ENCODE peak calls at places on chromosome 7, in eight cellular contexts. One of them, this sample, is unnamed.

GRCh38 chr7:146902728-146903127 is 786.1 kb downstream of the CNTNAP2 start:
- DNase-seq in psoas muscle: no peak
- DNase-seq in right lobe of liver: no peak
- DNase-seq in mammary epithelial cell: no peak
- DNase-seq in CD4-positive, alpha-beta memory T cell: no peak
- DNase-seq in K562: no peak
- DNase-seq in hepatocyte: no peak
- DNase-seq in endothelial cell of umbilical vein: no peak
- DNase-seq in this sample: no peak

GRCh38 chr7:4790078-4790465 is 14.6 kb downstream of the AP5Z1 start:
- DNase-seq in hepatocyte: no peak
- DNase-seq in CD4-positive, alpha-beta memory T cell: no peak
- DNase-seq in endothelial cell of umbilical vein: no peak
- DNase-seq in psoas muscle: peak; percentile 39
- DNase-seq in right lobe of liver: no peak
- DNase-seq in K562: no peak
- DNase-seq in mammary epithelial cell: no peak
- DNase-seq in this sample: no peak

GRCh38 chr7:94303736-94304135 is 91.0 kb upstream of the COL1A2 start:
- DNase-seq in CD4-positive, alpha-beta memory T cell: no peak
- DNase-seq in psoas muscle: no peak
- DNase-seq in right lobe of liver: no peak
- DNase-seq in hepatocyte: peak; percentile 79
- DNase-seq in mammary epithelial cell: no peak
- DNase-seq in K562: peak; percentile 20
- DNase-seq in endothelial cell of umbilical vein: peak; percentile 55
- DNase-seq in this sample: peak; percentile 2

GRCh38 chr7:92644406-92645113 is 54.4 kb upstream of the FAM133B start:
- DNase-seq in psoas muscle: peak; percentile 51
- DNase-seq in right lobe of liver: no peak
- DNase-seq in hepatocyte: no peak
- DNase-seq in CD4-positive, alpha-beta memory T cell: no peak
- DNase-seq in mammary epithelial cell: peak; percentile 30
- DNase-seq in endothelial cell of umbilical vein: peak; percentile 21
- DNase-seq in K562: no peak
- DNase-seq in this sample: no peak

GRCh38 chr7:133633055-133633454 is 380.2 kb downstream of the EXOC4 start:
- DNase-seq in CD4-positive, alpha-beta memory T cell: no peak
- DNase-seq in hepatocyte: no peak
- DNase-seq in K562: no peak
- DNase-seq in right lobe of liver: no peak
- DNase-seq in mammary epithelial cell: peak; percentile 88
- DNase-seq in psoas muscle: no peak
- DNase-seq in endothelial cell of umbilical vein: peak; percentile 23
- DNase-seq in this sample: no peak

GRCh38 chr7:131948434-131949053 is 392.1 kb upstream of the PODXL start:
- DNase-seq in K562: no peak
- DNase-seq in CD4-positive, alpha-beta memory T cell: no peak
- DNase-seq in right lobe of liver: no peak
- DNase-seq in endothelial cell of umbilical vein: peak; percentile 11
- DNase-seq in hepatocyte: peak; percentile 50
- DNase-seq in psoas muscle: no peak
- DNase-seq in mammary epithelial cell: no peak
- DNase-seq in this sample: peak; percentile 47

GRCh38 chr7:36670585-36671431 is 53.5 kb downstream of the AOAH start:
- DNase-seq in right lobe of liver: peak; percentile 35
- DNase-seq in K562: peak; percentile 80
- DNase-seq in CD4-positive, alpha-beta memory T cell: peak; percentile 70
- DNase-seq in psoas muscle: peak; percentile 56
- DNase-seq in hepatocyte: peak; percentile 76
- DNase-seq in mammary epithelial cell: peak; percentile 76
- DNase-seq in endothelial cell of umbilical vein: peak; percentile 69
- DNase-seq in this sample: peak; percentile 25

GRCh38 chr7:93890464-93891068 is at the start of gene TFPI2:
- DNase-seq in endothelial cell of umbilical vein: peak; percentile 62
- DNase-seq in hepatocyte: peak; percentile 67
- DNase-seq in mammary epithelial cell: peak; percentile 93
- DNase-seq in CD4-positive, alpha-beta memory T cell: no peak
- DNase-seq in K562: peak; percentile 23
- DNase-seq in psoas muscle: no peak
- DNase-seq in right lobe of liver: peak; percentile 60
- DNase-seq in this sample: peak; percentile 60

GRCh38 chr7:111424768-111425167 is 137.5 kb downstream of the IMMP2L start:
- DNase-seq in K562: no peak
- DNase-seq in hepatocyte: peak; percentile 16
- DNase-seq in CD4-positive, alpha-beta memory T cell: no peak
- DNase-seq in endothelial cell of umbilical vein: peak; percentile 46
- DNase-seq in psoas muscle: no peak
- DNase-seq in right lobe of liver: no peak
- DNase-seq in mammary epithelial cell: peak; percentile 8
- DNase-seq in this sample: no peak

GRCh38 chr7:130419652-130420051 is 21.2 kb downstream of the CEP41 start:
- DNase-seq in CD4-positive, alpha-beta memory T cell: no peak
- DNase-seq in psoas muscle: no peak
- DNase-seq in right lobe of liver: no peak
- DNase-seq in hepatocyte: peak; percentile 39
- DNase-seq in K562: no peak
- DNase-seq in mammary epithelial cell: peak; percentile 44
- DNase-seq in endothelial cell of umbilical vein: no peak
- DNase-seq in this sample: no peak

GRCh38 chr7:91098566-91098965 is 165.7 kb upstream of the FZD1 start:
- DNase-seq in K562: no peak
- DNase-seq in hepatocyte: no peak
- DNase-seq in endothelial cell of umbilical vein: no peak
- DNase-seq in mammary epithelial cell: no peak
- DNase-seq in psoas muscle: no peak
- DNase-seq in right lobe of liver: no peak
- DNase-seq in CD4-positive, alpha-beta memory T cell: no peak
- DNase-seq in this sample: no peak

GRCh38 chr7:141333459-141333858 is 217.8 kb upstream of the AGK start:
- DNase-seq in right lobe of liver: no peak
- DNase-seq in endothelial cell of umbilical vein: no peak
- DNase-seq in psoas muscle: no peak
- DNase-seq in hepatocyte: peak; percentile 29
- DNase-seq in mammary epithelial cell: no peak
- DNase-seq in CD4-positive, alpha-beta memory T cell: no peak
- DNase-seq in K562: peak; percentile 28
- DNase-seq in this sample: peak; percentile 2

GRCh38 chr7:47371733-47372368 is 210.1 kb downstream of the TNS3 start:
- DNase-seq in endothelial cell of umbilical vein: peak; percentile 32
- DNase-seq in psoas muscle: peak; percentile 73
- DNase-seq in CD4-positive, alpha-beta memory T cell: no peak
- DNase-seq in K562: peak; percentile 75
- DNase-seq in right lobe of liver: peak; percentile 89
- DNase-seq in hepatocyte: peak; percentile 69
- DNase-seq in mammary epithelial cell: peak; percentile 75
- DNase-seq in this sample: peak; percentile 27

GRCh38 chr7:144454256-144455039 is 51.0 kb upstream of the NOBOX start:
- DNase-seq in psoas muscle: no peak
- DNase-seq in right lobe of liver: no peak
- DNase-seq in CD4-positive, alpha-beta memory T cell: no peak
- DNase-seq in K562: no peak
- DNase-seq in mammary epithelial cell: no peak
- DNase-seq in endothelial cell of umbilical vein: peak; percentile 29
- DNase-seq in hepatocyte: no peak
- DNase-seq in this sample: no peak

GRCh38 chr7:56009695-56010094 is 41.5 kb downstream of the PSPH start:
- DNase-seq in K562: no peak
- DNase-seq in CD4-positive, alpha-beta memory T cell: no peak
- DNase-seq in mammary epithelial cell: peak; percentile 95
- DNase-seq in endothelial cell of umbilical vein: no peak
- DNase-seq in psoas muscle: no peak
- DNase-seq in hepatocyte: no peak
- DNase-seq in right lobe of liver: peak; percentile 54
- DNase-seq in this sample: peak; percentile 31

GRCh38 chr7:3916146-3916545 is 615.1 kb downstream of the SDK1 start:
- DNase-seq in CD4-positive, alpha-beta memory T cell: no peak
- DNase-seq in endothelial cell of umbilical vein: peak; percentile 76
- DNase-seq in K562: no peak
- DNase-seq in psoas muscle: no peak
- DNase-seq in mammary epithelial cell: peak; percentile 62
- DNase-seq in right lobe of liver: no peak
- DNase-seq in hepatocyte: no peak
- DNase-seq in this sample: no peak

GRCh38 chr7:130988443-130988842 is 254.4 kb upstream of the KLF14 start:
- DNase-seq in K562: no peak
- DNase-seq in CD4-positive, alpha-beta memory T cell: peak; percentile 77
- DNase-seq in mammary epithelial cell: no peak
- DNase-seq in endothelial cell of umbilical vein: no peak
- DNase-seq in psoas muscle: no peak
- DNase-seq in hepatocyte: no peak
- DNase-seq in right lobe of liver: no peak
- DNase-seq in this sample: no peak

GRCh38 chr7:46934198-46934825 is 647.6 kb downstream of the TNS3 start:
- DNase-seq in mammary epithelial cell: peak; percentile 20
- DNase-seq in hepatocyte: no peak
- DNase-seq in K562: no peak
- DNase-seq in right lobe of liver: no peak
- DNase-seq in CD4-positive, alpha-beta memory T cell: no peak
- DNase-seq in endothelial cell of umbilical vein: no peak
- DNase-seq in psoas muscle: no peak
- DNase-seq in this sample: no peak

GRCh38 chr7:82605247-82605864 is 161.8 kb upstream of the CACNA2D1 start:
- DNase-seq in CD4-positive, alpha-beta memory T cell: no peak
- DNase-seq in hepatocyte: peak; percentile 60
- DNase-seq in psoas muscle: no peak
- DNase-seq in right lobe of liver: no peak
- DNase-seq in K562: peak; percentile 47
- DNase-seq in mammary epithelial cell: peak; percentile 16
- DNase-seq in endothelial cell of umbilical vein: peak; percentile 62
- DNase-seq in this sample: no peak

GRCh38 chr7:8133955-8134733 is 127.8 kb downstream of the ICA1 start:
- DNase-seq in psoas muscle: no peak
- DNase-seq in hepatocyte: no peak
- DNase-seq in right lobe of liver: no peak
- DNase-seq in mammary epithelial cell: peak; percentile 22
- DNase-seq in endothelial cell of umbilical vein: no peak
- DNase-seq in K562: peak; percentile 22
- DNase-seq in CD4-positive, alpha-beta memory T cell: peak; percentile 48
- DNase-seq in this sample: no peak

GRCh38 chr7:131600578-131600977 is 44.1 kb upstream of the PODXL start:
- DNase-seq in CD4-positive, alpha-beta memory T cell: no peak
- DNase-seq in mammary epithelial cell: no peak
- DNase-seq in endothelial cell of umbilical vein: peak; percentile 49
- DNase-seq in psoas muscle: no peak
- DNase-seq in right lobe of liver: no peak
- DNase-seq in K562: no peak
- DNase-seq in hepatocyte: no peak
- DNase-seq in this sample: no peak

GRCh38 chr7:48074231-48074654 is 14.8 kb upstream of the UPP1 start:
- DNase-seq in mammary epithelial cell: peak; percentile 51
- DNase-seq in right lobe of liver: no peak
- DNase-seq in psoas muscle: no peak
- DNase-seq in endothelial cell of umbilical vein: no peak
- DNase-seq in hepatocyte: no peak
- DNase-seq in K562: no peak
- DNase-seq in CD4-positive, alpha-beta memory T cell: no peak
- DNase-seq in this sample: no peak

GRCh38 chr7:141097430-141097829 is 23.6 kb downstream of the TMEM178B start:
- DNase-seq in hepatocyte: peak; percentile 11
- DNase-seq in CD4-positive, alpha-beta memory T cell: no peak
- DNase-seq in endothelial cell of umbilical vein: no peak
- DNase-seq in K562: peak; percentile 60
- DNase-seq in mammary epithelial cell: no peak
- DNase-seq in right lobe of liver: no peak
- DNase-seq in psoas muscle: no peak
- DNase-seq in this sample: no peak

GRCh38 chr7:131529179-131529578 is 27.2 kb downstream of the PODXL start:
- DNase-seq in psoas muscle: no peak
- DNase-seq in K562: no peak
- DNase-seq in hepatocyte: no peak
- DNase-seq in right lobe of liver: no peak
- DNase-seq in mammary epithelial cell: no peak
- DNase-seq in CD4-positive, alpha-beta memory T cell: no peak
- DNase-seq in endothelial cell of umbilical vein: peak; percentile 74
- DNase-seq in this sample: no peak

GRCh38 chr7:131157530-131158243 is 170.0 kb upstream of the MKLN1 start:
- DNase-seq in mammary epithelial cell: no peak
- DNase-seq in CD4-positive, alpha-beta memory T cell: no peak
- DNase-seq in psoas muscle: peak; percentile 80
- DNase-seq in K562: no peak
- DNase-seq in right lobe of liver: no peak
- DNase-seq in hepatocyte: no peak
- DNase-seq in endothelial cell of umbilical vein: no peak
- DNase-seq in this sample: no peak

GRCh38 chr7:19112290-19113000 is 5.0 kb downstream of the TWIST1 start:
- DNase-seq in K562: no peak
- DNase-seq in hepatocyte: no peak
- DNase-seq in psoas muscle: no peak
- DNase-seq in endothelial cell of umbilical vein: no peak
- DNase-seq in right lobe of liver: peak; percentile 14
- DNase-seq in CD4-positive, alpha-beta memory T cell: no peak
- DNase-seq in mammary epithelial cell: no peak
- DNase-seq in this sample: peak; percentile 42
- H3K4me3 ChIP-seq in K562: no peak overlapping the region
- H3K4me3 ChIP-seq in hepatocyte: peak overlapping the region; percentile 53
- H3K4me3 ChIP-seq in psoas muscle: peak overlapping the region; percentile 6
- H3K4me3 ChIP-seq in endothelial cell of umbilical vein: no peak overlapping the region
- H3K4me3 ChIP-seq in right lobe of liver: no peak overlapping the region
- H3K4me3 ChIP-seq in CD4-positive, alpha-beta memory T cell: no peak overlapping the region
- H3K4me3 ChIP-seq in mammary epithelial cell: no peak overlapping the region
- H3K4me3 ChIP-seq in this sample: peak overlapping the region; percentile 32

DNA sequence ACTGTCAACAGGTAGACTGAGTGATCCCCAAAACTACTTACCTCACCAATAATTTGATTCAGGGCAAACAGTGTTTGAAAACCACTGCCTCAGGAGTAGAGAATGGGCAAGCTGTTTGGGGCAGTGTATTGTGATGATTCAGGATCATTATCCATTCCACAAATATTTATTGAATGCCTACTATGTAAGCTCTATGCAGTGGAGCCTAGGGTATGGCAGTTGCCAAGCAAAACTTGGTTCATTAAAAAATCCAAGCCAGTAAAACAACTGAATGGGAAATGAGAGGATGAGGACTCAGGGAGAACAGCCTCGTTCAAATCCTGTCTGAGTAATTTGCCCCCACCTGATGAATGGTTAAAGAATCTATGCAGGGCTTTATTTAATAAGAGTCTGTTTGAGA is 71.5 kb downstream of the CREB5 start:
- DNase-seq in CD4-positive, alpha-beta memory T cell: no peak
- DNase-seq in hepatocyte: no peak
- DNase-seq in K562: no peak
- DNase-seq in psoas muscle: no peak
- DNase-seq in right lobe of liver: no peak
- DNase-seq in endothelial cell of umbilical vein: no peak
- DNase-seq in mammary epithelial cell: peak; percentile 74
- DNase-seq in this sample: peak; percentile 66
- H3K36me3 ChIP-seq in CD4-positive, alpha-beta memory T cell: no peaks in the 10 kb centered on the region
- H3K36me3 ChIP-seq in hepatocyte: no peaks in the 10 kb centered on the region
- H3K36me3 ChIP-seq in K562: no peaks in the 10 kb centered on the region
- H3K36me3 ChIP-seq in psoas muscle: no peaks in the 10 kb centered on the region
- H3K36me3 ChIP-seq in right lobe of liver: no peaks in the 10 kb centered on the region
- H3K36me3 ChIP-seq in endothelial cell of umbilical vein: no peaks in the 10 kb centered on the region
- H3K36me3 ChIP-seq in mammary epithelial cell: no peaks in the 10 kb centered on the region
- H3K36me3 ChIP-seq in this sample: peaks cover 5% of the 10 kb centered on the region

GRCh38 chr7:43289826-43290225 is 177.4 kb downstream of the HECW1 start:
- DNase-seq in right lobe of liver: no peak
- DNase-seq in K562: no peak
- DNase-seq in psoas muscle: no peak
- DNase-seq in mammary epithelial cell: no peak
- DNase-seq in CD4-positive, alpha-beta memory T cell: no peak
- DNase-seq in hepatocyte: no peak
- DNase-seq in endothelial cell of umbilical vein: no peak
- DNase-seq in this sample: no peak
- H3K27me3 ChIP-seq in right lobe of liver: no peaks in the 10 kb centered on the region
- H3K27me3 ChIP-seq in K562: peaks cover 12% of the 10 kb centered on the region
- H3K27me3 ChIP-seq in psoas muscle: no peaks in the 10 kb centered on the region
- H3K27me3 ChIP-seq in mammary epithelial cell: no peaks in the 10 kb centered on the region
- H3K27me3 ChIP-seq in CD4-positive, alpha-beta memory T cell: peaks cover 5% of the 10 kb centered on the region
- H3K27me3 ChIP-seq in hepatocyte: no peaks in the 10 kb centered on the region
- H3K27me3 ChIP-seq in endothelial cell of umbilical vein: no peaks in the 10 kb centered on the region
- H3K27me3 ChIP-seq in this sample: no peaks in the 10 kb centered on the region

GRCh38 chr7:22356010-22356854 is 722 bp downstream of the RAPGEF5 start:
- DNase-seq in mammary epithelial cell: peak; percentile 16
- DNase-seq in right lobe of liver: no peak
- DNase-seq in K562: no peak
- DNase-seq in psoas muscle: no peak
- DNase-seq in hepatocyte: peak; percentile 38
- DNase-seq in CD4-positive, alpha-beta memory T cell: no peak
- DNase-seq in endothelial cell of umbilical vein: peak; percentile 15
- DNase-seq in this sample: peak; percentile 1
- H3K4me3 ChIP-seq in mammary epithelial cell: peak overlapping the region; percentile 51
- H3K4me3 ChIP-seq in right lobe of liver: peak overlapping the region; percentile 59
- H3K4me3 ChIP-seq in K562: no peak overlapping the region
- H3K4me3 ChIP-seq in psoas muscle: peak overlapping the region; percentile 64
- H3K4me3 ChIP-seq in hepatocyte: peak overlapping the region; percentile 49
- H3K4me3 ChIP-seq in CD4-positive, alpha-beta memory T cell: no peak overlapping the region
- H3K4me3 ChIP-seq in endothelial cell of umbilical vein: peak overlapping the region; percentile 52
- H3K4me3 ChIP-seq in this sample: peak overlapping the region; percentile 20